ENCODE peak calls at places on chromosomes 2 and 18, in eight cellular contexts. One of them, this sample, is unnamed.

GRCh38 chr18:34738173-34738894 is 28.2 kb downstream of the DTNA start:
- DNase-seq in PC-9: no peak
- DNase-seq in HEK293T: peak
- DNase-seq in A549: no peak
- DNase-seq in activated CD4-positive, alpha-beta T cell treated with anti-CD3 and anti-CD28 coated beads, Interleukin-2, amount 10 ng/mL, durations not matched to agents 7 days and 5 days: no peak
- DNase-seq in iPS-NIHi11: peak
- DNase-seq in kidney: no peak
- DNase-seq in effector CD4-positive, alpha-beta T cell: no peak
- DNase-seq in this sample: peak

GRCh38 chr2:61733563-61733962 is 120.3 kb downstream of the FAM161A start:
- DNase-seq in kidney: no peak
- DNase-seq in activated CD4-positive, alpha-beta T cell treated with anti-CD3 and anti-CD28 coated beads, Interleukin-2, amount 10 ng/mL, durations not matched to agents 7 days and 5 days: no peak
- DNase-seq in PC-9: no peak
- DNase-seq in iPS-NIHi11: no peak
- DNase-seq in effector CD4-positive, alpha-beta T cell: no peak
- DNase-seq in HEK293T: no peak
- DNase-seq in A549: no peak
- DNase-seq in this sample: peak

GRCh38 chr2:179107737-179108136 is 57.8 kb upstream of the CCDC141 start:
- DNase-seq in A549: no peak
- DNase-seq in activated CD4-positive, alpha-beta T cell treated with anti-CD3 and anti-CD28 coated beads, Interleukin-2, amount 10 ng/mL, durations not matched to agents 7 days and 5 days: no peak
- DNase-seq in effector CD4-positive, alpha-beta T cell: no peak
- DNase-seq in kidney: no peak
- DNase-seq in PC-9: no peak
- DNase-seq in iPS-NIHi11: no peak
- DNase-seq in HEK293T: no peak
- DNase-seq in this sample: peak

GRCh38 chr2:6924101-6924917 is 7.1 kb downstream of the RNF144A start:
- DNase-seq in A549: no peak
- DNase-seq in PC-9: no peak
- DNase-seq in effector CD4-positive, alpha-beta T cell: no peak
- DNase-seq in HEK293T: no peak
- DNase-seq in kidney: no peak
- DNase-seq in iPS-NIHi11: no peak
- DNase-seq in activated CD4-positive, alpha-beta T cell treated with anti-CD3 and anti-CD28 coated beads, Interleukin-2, amount 10 ng/mL, durations not matched to agents 7 days and 5 days: no peak
- DNase-seq in this sample: no peak

GRCh38 chr2:147910990-147911473 is 66.2 kb downstream of the ACVR2A start:
- DNase-seq in iPS-NIHi11: peak
- DNase-seq in HEK293T: peak
- DNase-seq in A549: no peak
- DNase-seq in PC-9: peak
- DNase-seq in activated CD4-positive, alpha-beta T cell treated with anti-CD3 and anti-CD28 coated beads, Interleukin-2, amount 10 ng/mL, durations not matched to agents 7 days and 5 days: peak
- DNase-seq in kidney: no peak
- DNase-seq in effector CD4-positive, alpha-beta T cell: peak
- DNase-seq in this sample: peak

GRCh38 chr18:22813648-22814328 is 119.3 kb upstream of the RBBP8 start:
- DNase-seq in PC-9: peak
- DNase-seq in iPS-NIHi11: peak
- DNase-seq in effector CD4-positive, alpha-beta T cell: no peak
- DNase-seq in A549: peak
- DNase-seq in kidney: no peak
- DNase-seq in activated CD4-positive, alpha-beta T cell treated with anti-CD3 and anti-CD28 coated beads, Interleukin-2, amount 10 ng/mL, durations not matched to agents 7 days and 5 days: peak
- DNase-seq in HEK293T: peak
- DNase-seq in this sample: peak

GRCh38 chr18:45621068-45621511 is 5.8 kb downstream of the SLC14A2 start:
- DNase-seq in effector CD4-positive, alpha-beta T cell: peak
- DNase-seq in PC-9: no peak
- DNase-seq in HEK293T: peak
- DNase-seq in iPS-NIHi11: peak
- DNase-seq in kidney: no peak
- DNase-seq in A549: peak
- DNase-seq in activated CD4-positive, alpha-beta T cell treated with anti-CD3 and anti-CD28 coated beads, Interleukin-2, amount 10 ng/mL, durations not matched to agents 7 days and 5 days: peak
- DNase-seq in this sample: peak

GRCh38 chr2:72980535-72981217 is 63.4 kb downstream of the EMX1 start:
- DNase-seq in kidney: peak
- DNase-seq in effector CD4-positive, alpha-beta T cell: no peak
- DNase-seq in PC-9: peak
- DNase-seq in HEK293T: no peak
- DNase-seq in activated CD4-positive, alpha-beta T cell treated with anti-CD3 and anti-CD28 coated beads, Interleukin-2, amount 10 ng/mL, durations not matched to agents 7 days and 5 days: no peak
- DNase-seq in A549: no peak
- DNase-seq in iPS-NIHi11: no peak
- DNase-seq in this sample: peak

GRCh38 chr18:48493856-48494255 is 45.0 kb upstream of the CTIF start:
- DNase-seq in activated CD4-positive, alpha-beta T cell treated with anti-CD3 and anti-CD28 coated beads, Interleukin-2, amount 10 ng/mL, durations not matched to agents 7 days and 5 days: no peak
- DNase-seq in HEK293T: no peak
- DNase-seq in effector CD4-positive, alpha-beta T cell: no peak
- DNase-seq in PC-9: peak
- DNase-seq in kidney: no peak
- DNase-seq in iPS-NIHi11: no peak
- DNase-seq in A549: no peak
- DNase-seq in this sample: no peak